ENCODE peak calls at places on chromosome 6, in six cellular contexts. I, C, W, O, X and Z are unnamed samples.
A peak's percentile ranks its signal among the peaks of the same experiment; 100 is the strongest.

GRCh38 chr6:105278035-105278434 is 98.2 kb upstream of the POPDC3 start:
- DNase-seq in C (no peak), O (no peak), W (no peak), X (no peak), I (no peak), Z (no peak)

GRCh38 chr6:34066772-34067770 is 78.8 kb downstream of the GRM4 start:
- DNase-seq in O (no peak), W (no peak), C (no peak), I (no peak), X (no peak), Z (no peak)

GRCh38 chr6:165223736-165224135 is 85.7 kb downstream of the C6orf118 start:
- DNase-seq in X (no peak), O (no peak), I (no peak), W (no peak), C (no peak), Z (no peak)

GRCh38 chr6:152313542-152314482 is 323.4 kb downstream of the SYNE1 start:
- DNase-seq in O (peak; percentile 80), W (no peak), C (no peak), X (no peak), I (no peak), Z (no peak)

GRCh38 chr6:134061440-134061839 is 9.0 kb upstream of the SLC2A12 start:
- DNase-seq in C (no peak), O (no peak), I (no peak), X (no peak), W (no peak), Z (no peak)

GRCh38 chr6:39295538-39295937 is 18.7 kb downstream of the KCNK17 start:
- DNase-seq in O (peak; percentile 18), I (no peak), X (no peak), C (no peak), W (no peak), Z (no peak)

GRCh38 chr6:146543940-146544661 is 468 bp downstream of the RAB32 start:
- DNase-seq in I (no peak), W (peak; percentile 23), O (peak; percentile 63), C (no peak), X (peak; percentile 28), Z (peak; percentile 71)

GRCh38 chr6:135990437-135990836 is 138.9 kb downstream of the PDE7B start:
- DNase-seq in C (no peak), W (no peak), I (no peak), O (no peak), X (no peak), Z (no peak)

GRCh38 chr6:41780623-41781301 is at the start of gene PRICKLE4:
- DNase-seq in W (peak; percentile 66), I (no peak), O (peak; percentile 43), C (no peak), X (peak; percentile 60), Z (peak; percentile 71)

GRCh38 chr6:10725716-10726115 is 2.8 kb downstream of the TMEM14C start:
- DNase-seq in W (no peak), I (peak; percentile 1), O (no peak), X (no peak), C (peak; percentile 65), Z (no peak)

GRCh38 chr6:128464790-128465189 is 55.6 kb downstream of the PTPRK start:
- DNase-seq in W (no peak), C (no peak), X (no peak), I (no peak), O (peak; percentile 12), Z (no peak)

GRCh38 chr6:23228439-23229024 is 659.2 kb downstream of the HDGFL1 start:
- DNase-seq in X (no peak), O (no peak), I (no peak), C (no peak), W (no peak), Z (no peak)

GRCh38 chr6:30160391-30160790 is 620 bp downstream of the TRIM10 start:
- DNase-seq in W (no peak), I (no peak), X (no peak), C (no peak), O (no peak), Z (no peak)